ENCODE peak calls at places on chromosome 2, in six cellular contexts. One of them, this sample, is unnamed.

GRCh38 chr2:241720560-241720959 is 13.9 kb upstream of the D2HGDH start:
- DNase-seq in transverse colon: no peak
- DNase-seq in GM23338: no peak
- DNase-seq in breast epithelium: no peak
- DNase-seq in sigmoid colon: no peak
- DNase-seq in stomach: no peak
- DNase-seq in this sample: no peak

GRCh38 chr2:28668106-28668814 is 83.4 kb upstream of the PPP1CB start:
- DNase-seq in transverse colon: no peak
- DNase-seq in GM23338: no peak
- DNase-seq in breast epithelium: no peak
- DNase-seq in sigmoid colon: no peak
- DNase-seq in stomach: no peak
- DNase-seq in this sample: no peak

GRCh38 chr2:237500681-237501424 is 13.8 kb downstream of the MLPH start:
- DNase-seq in transverse colon: no peak
- DNase-seq in GM23338: no peak
- DNase-seq in breast epithelium: no peak
- DNase-seq in sigmoid colon: no peak
- DNase-seq in stomach: no peak
- DNase-seq in this sample: no peak

GRCh38 chr2:83944174-83944573 is 514.9 kb downstream of the SUCLG1 start:
- DNase-seq in transverse colon: no peak
- DNase-seq in GM23338: peak
- DNase-seq in breast epithelium: no peak
- DNase-seq in sigmoid colon: no peak
- DNase-seq in stomach: no peak
- DNase-seq in this sample: no peak

GRCh38 chr2:84879595-84880394 is 1.1 kb downstream of the TRABD2A start:
- DNase-seq in transverse colon: peak
- DNase-seq in GM23338: peak
- DNase-seq in breast epithelium: no peak
- DNase-seq in sigmoid colon: no peak
- DNase-seq in stomach: no peak
- DNase-seq in this sample: no peak

GRCh38 chr2:97808816-97809215 is 95.4 kb downstream of the ZAP70 start:
- DNase-seq in transverse colon: no peak
- DNase-seq in GM23338: no peak
- DNase-seq in breast epithelium: no peak
- DNase-seq in sigmoid colon: no peak
- DNase-seq in stomach: no peak
- DNase-seq in this sample: no peak

GRCh38 chr2:47741101-47741500 is 41.8 kb upstream of the MSH6 start:
- DNase-seq in transverse colon: no peak
- DNase-seq in GM23338: no peak
- DNase-seq in breast epithelium: no peak
- DNase-seq in sigmoid colon: no peak
- DNase-seq in stomach: no peak
- DNase-seq in this sample: no peak

GRCh38 chr2:172572981-172573380 is 17.1 kb downstream of the PDK1 start:
- DNase-seq in transverse colon: no peak
- DNase-seq in GM23338: no peak
- DNase-seq in breast epithelium: no peak
- DNase-seq in sigmoid colon: no peak
- DNase-seq in stomach: no peak
- DNase-seq in this sample: no peak

GRCh38 chr2:54429055-54429454 is 27.1 kb upstream of the SPTBN1 start:
- DNase-seq in transverse colon: no peak
- DNase-seq in GM23338: no peak
- DNase-seq in breast epithelium: no peak
- DNase-seq in sigmoid colon: no peak
- DNase-seq in stomach: no peak
- DNase-seq in this sample: no peak

GRCh38 chr2:10654069-10654468 is 35.7 kb downstream of the NOL10 start:
- DNase-seq in transverse colon: no peak
- DNase-seq in GM23338: no peak
- DNase-seq in breast epithelium: no peak
- DNase-seq in sigmoid colon: no peak
- DNase-seq in stomach: no peak
- DNase-seq in this sample: no peak

GRCh38 chr2:69554981-69555380 is 88.6 kb downstream of the AAK1 start:
- DNase-seq in transverse colon: no peak
- DNase-seq in GM23338: no peak
- DNase-seq in breast epithelium: no peak
- DNase-seq in sigmoid colon: no peak
- DNase-seq in stomach: no peak
- DNase-seq in this sample: no peak

GRCh38 chr2:241111443-241111810 is 9.3 kb upstream of the MTERF4 start:
- DNase-seq in transverse colon: no peak
- DNase-seq in GM23338: no peak
- DNase-seq in breast epithelium: no peak
- DNase-seq in sigmoid colon: peak
- DNase-seq in stomach: no peak
- DNase-seq in this sample: no peak

GRCh38 chr2:27715318-27716165 is 51.9 kb downstream of the SLC4A1AP start:
- DNase-seq in transverse colon: no peak
- DNase-seq in GM23338: peak
- DNase-seq in breast epithelium: no peak
- DNase-seq in sigmoid colon: no peak
- DNase-seq in stomach: no peak
- DNase-seq in this sample: no peak

GRCh38 chr2:127003028-127003800 is 103.7 kb downstream of the BIN1 start:
- DNase-seq in transverse colon: peak
- DNase-seq in GM23338: no peak
- DNase-seq in breast epithelium: no peak
- DNase-seq in sigmoid colon: no peak
- DNase-seq in stomach: no peak
- DNase-seq in this sample: no peak

GRCh38 chr2:158773121-158773520 is 22.0 kb upstream of the DAPL1 start:
- DNase-seq in transverse colon: no peak
- DNase-seq in GM23338: no peak
- DNase-seq in breast epithelium: no peak
- DNase-seq in sigmoid colon: no peak
- DNase-seq in stomach: no peak
- DNase-seq in this sample: no peak

GRCh38 chr2:11079131-11079824 is 76.0 kb upstream of the SLC66A3 start:
- DNase-seq in transverse colon: no peak
- DNase-seq in GM23338: no peak
- DNase-seq in breast epithelium: no peak
- DNase-seq in sigmoid colon: no peak
- DNase-seq in stomach: no peak
- DNase-seq in this sample: no peak

GRCh38 chr2:121356058-121356640 is 71.1 kb upstream of the TFCP2L1 start:
- DNase-seq in transverse colon: peak
- DNase-seq in GM23338: peak
- DNase-seq in breast epithelium: peak
- DNase-seq in sigmoid colon: peak
- DNase-seq in stomach: peak
- DNase-seq in this sample: no peak

GRCh38 chr2:24351981-24352380 is 8.4 kb downstream of the ITSN2 start:
- DNase-seq in transverse colon: no peak
- DNase-seq in GM23338: no peak
- DNase-seq in breast epithelium: no peak
- DNase-seq in sigmoid colon: no peak
- DNase-seq in stomach: no peak
- DNase-seq in this sample: no peak

GRCh38 chr2:241885701-241886643 is 16.4 kb downstream of the RTP5 start:
- DNase-seq in transverse colon: no peak
- DNase-seq in GM23338: no peak
- DNase-seq in breast epithelium: no peak
- DNase-seq in sigmoid colon: no peak
- DNase-seq in stomach: no peak
- DNase-seq in this sample: no peak

GRCh38 chr2:151363709-151364108 is 6.3 kb downstream of the TNFAIP6 start:
- DNase-seq in transverse colon: no peak
- DNase-seq in GM23338: no peak
- DNase-seq in breast epithelium: peak
- DNase-seq in sigmoid colon: peak
- DNase-seq in stomach: no peak
- DNase-seq in this sample: peak

DNA sequence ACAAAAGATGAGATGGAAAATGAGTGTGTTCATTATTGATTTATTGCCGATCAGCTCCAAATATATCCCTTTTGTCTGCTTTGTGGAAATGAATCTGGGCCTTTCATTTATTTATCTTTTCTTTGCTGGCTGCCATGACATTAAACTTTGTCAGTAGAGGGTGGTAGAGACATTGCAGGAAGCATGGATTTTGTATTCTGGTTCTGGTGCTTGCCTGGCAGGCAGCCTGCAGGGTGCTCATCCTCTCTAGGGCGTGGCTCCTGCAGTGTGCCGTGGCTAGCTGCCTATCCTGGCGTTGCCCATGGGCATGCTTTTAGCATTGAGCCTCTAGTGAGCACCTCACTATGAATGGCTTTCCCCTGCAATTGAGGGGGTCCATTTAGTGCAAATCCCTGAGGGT is 593.1 kb downstream of the RNF144A start:
- DNase-seq in transverse colon: no peak
- DNase-seq in GM23338: no peak
- DNase-seq in breast epithelium: no peak
- DNase-seq in sigmoid colon: no peak
- DNase-seq in stomach: no peak
- DNase-seq in this sample: no peak
- H3K4me3 ChIP-seq in transverse colon: no peak
- H3K4me3 ChIP-seq in GM23338: no peak
- H3K4me3 ChIP-seq in breast epithelium: no peak
- H3K4me3 ChIP-seq in sigmoid colon: no peak
- H3K4me3 ChIP-seq in stomach: no peak
- H3K4me3 ChIP-seq in this sample: no peak

DNA sequence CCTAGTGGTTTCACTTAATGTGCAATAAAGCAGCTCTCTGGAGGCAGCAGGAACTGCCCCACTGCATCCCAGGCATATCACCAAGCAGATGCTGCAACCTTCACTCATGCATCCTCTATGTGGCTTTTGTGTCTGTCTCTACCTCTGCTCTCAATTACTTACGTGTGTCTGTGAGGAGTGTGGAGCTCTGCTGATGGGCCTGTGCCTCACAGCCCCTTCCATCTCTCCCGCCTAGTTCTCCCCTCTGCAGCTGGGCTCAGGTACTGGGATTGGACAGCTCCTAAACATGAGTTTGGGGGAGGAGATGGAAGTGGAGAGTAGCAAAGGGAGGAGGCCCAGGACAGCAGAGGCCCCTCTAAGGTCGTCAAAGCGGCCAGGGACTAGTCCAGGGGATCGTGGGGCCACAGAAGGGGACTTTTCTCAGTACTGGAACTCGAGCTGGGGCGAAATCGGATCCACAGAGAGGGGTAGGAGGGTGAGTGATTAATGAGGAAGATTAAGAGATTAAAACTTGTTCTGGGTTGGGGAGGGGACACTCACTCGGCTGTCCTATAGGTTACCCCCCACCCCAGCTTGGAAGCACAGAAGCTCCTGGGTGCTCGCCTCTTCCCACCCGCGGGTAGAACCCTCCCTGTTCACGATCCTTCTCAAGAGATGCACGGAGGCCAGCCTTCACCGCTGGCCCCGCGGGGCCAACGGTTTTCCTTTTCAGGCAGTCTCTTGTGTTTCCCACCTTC is 2.1 kb upstream of the LBX2 start:
- DNase-seq in transverse colon: no peak
- DNase-seq in GM23338: peak
- DNase-seq in breast epithelium: no peak
- DNase-seq in sigmoid colon: no peak
- DNase-seq in stomach: no peak
- DNase-seq in this sample: no peak
- TF ChIP-seq POLR2AphosphoS5 in transverse colon: no peak
- TF ChIP-seq POLR2AphosphoS5 in GM23338: no peak
- TF ChIP-seq POLR2AphosphoS5 in breast epithelium: no peak
- TF ChIP-seq POLR2AphosphoS5 in sigmoid colon: no peak
- TF ChIP-seq POLR2AphosphoS5 in stomach: no peak
- TF ChIP-seq POLR2AphosphoS5 in this sample: no peak

DNA sequence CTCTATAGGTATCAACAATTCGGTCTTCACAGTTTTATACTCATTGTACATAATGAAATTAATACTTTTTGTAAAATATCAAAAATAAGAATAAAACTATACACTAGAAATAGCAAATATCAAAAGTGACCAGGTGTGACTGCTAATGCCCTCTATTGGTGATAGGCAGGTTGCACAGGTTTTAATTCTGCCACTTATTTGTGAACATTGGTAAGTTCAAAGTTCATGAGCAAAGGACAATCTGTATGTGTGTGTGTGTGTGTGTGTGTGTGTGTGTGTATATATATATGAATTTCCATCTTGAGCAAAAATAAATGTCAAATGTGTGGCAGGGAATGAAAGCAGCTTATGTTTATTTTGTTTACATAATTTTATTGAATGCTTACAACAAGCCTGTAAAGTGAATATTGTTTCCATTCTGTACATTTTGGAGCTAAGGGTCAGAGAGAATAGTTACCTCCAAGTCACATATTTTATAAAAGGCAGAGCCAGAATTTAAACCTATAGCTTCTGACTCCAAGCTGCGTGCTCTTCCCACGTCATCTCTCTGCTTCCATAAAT is 537.4 kb downstream of the CPS1 start:
- DNase-seq in transverse colon: no peak
- DNase-seq in GM23338: peak
- DNase-seq in breast epithelium: no peak
- DNase-seq in sigmoid colon: no peak
- DNase-seq in stomach: no peak
- DNase-seq in this sample: no peak
- TF ChIP-seq CTCF in transverse colon: no peak
- TF ChIP-seq CTCF in GM23338: peak
- TF ChIP-seq CTCF in breast epithelium: peak
- TF ChIP-seq CTCF in sigmoid colon: no peak
- TF ChIP-seq CTCF in stomach: peak
- TF ChIP-seq CTCF in this sample: no peak

GRCh38 chr2:128090909-128091690 is at the start of gene UGGT1:
- DNase-seq in transverse colon: peak
- DNase-seq in GM23338: peak
- DNase-seq in breast epithelium: peak
- DNase-seq in sigmoid colon: peak
- DNase-seq in stomach: peak
- DNase-seq in this sample: peak

GRCh38 chr2:128093762-128094161 is 2.8 kb downstream of the UGGT1 start:
- DNase-seq in transverse colon: no peak
- DNase-seq in GM23338: no peak
- DNase-seq in breast epithelium: no peak
- DNase-seq in sigmoid colon: no peak
- DNase-seq in stomach: no peak
- DNase-seq in this sample: no peak

GRCh38 chr2:128091691-128092050 is 671 bp downstream of the UGGT1 start:
- DNase-seq in transverse colon: peak
- DNase-seq in GM23338: no peak
- DNase-seq in breast epithelium: no peak
- DNase-seq in sigmoid colon: no peak
- DNase-seq in stomach: no peak
- DNase-seq in this sample: no peak

GRCh38 chr2:128090575-128090908 is 458 bp upstream of the UGGT1 start:
- DNase-seq in transverse colon: no peak
- DNase-seq in GM23338: no peak
- DNase-seq in breast epithelium: no peak
- DNase-seq in sigmoid colon: no peak
- DNase-seq in stomach: no peak
- DNase-seq in this sample: no peak

DNA sequence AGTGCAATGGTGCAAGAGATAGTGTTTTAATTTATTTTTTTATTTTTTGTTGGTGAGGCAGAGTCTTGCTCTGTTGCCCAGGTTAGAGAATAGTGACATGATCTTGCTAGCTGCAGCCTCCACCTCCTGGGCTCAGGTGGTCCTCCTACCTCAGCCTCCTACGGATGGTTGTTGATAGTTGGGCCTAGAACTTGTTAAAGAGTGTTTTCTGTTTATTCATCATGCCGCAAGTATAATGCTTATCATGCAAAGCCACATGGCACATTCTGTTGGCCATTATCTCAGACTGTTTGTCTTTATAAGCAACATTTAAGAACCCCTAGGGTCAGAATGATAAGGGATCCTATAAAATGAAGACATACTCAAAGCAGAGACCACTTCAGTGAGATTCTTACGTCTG is 1.7 kb downstream of the UGGT1 start:
- DNase-seq in transverse colon: no peak
- DNase-seq in GM23338: no peak
- DNase-seq in breast epithelium: no peak
- DNase-seq in sigmoid colon: no peak
- DNase-seq in stomach: no peak
- DNase-seq in this sample: no peak
- H3K4me3 ChIP-seq in transverse colon: no peak
- H3K4me3 ChIP-seq in GM23338: peak
- H3K4me3 ChIP-seq in breast epithelium: no peak
- H3K4me3 ChIP-seq in sigmoid colon: no peak
- H3K4me3 ChIP-seq in stomach: peak
- H3K4me3 ChIP-seq in this sample: no peak